ENCODE peak calls at places on chromosomes 16 and 17, in four cellular contexts. One of them, this sample, is unnamed.

GRCh38 chr17:63381101-63381729 is 64.9 kb downstream of the CYB561 start:
- DNase-seq in IMR-90: peak
- DNase-seq in A549: no peak
- DNase-seq in natural killer cell: no peak
- DNase-seq in this sample: no peak

GRCh38 chr16:11006666-11007065 is 62.3 kb downstream of the CLEC16A start:
- DNase-seq in IMR-90: no peak
- DNase-seq in A549: no peak
- DNase-seq in natural killer cell: no peak
- DNase-seq in this sample: no peak

GRCh38 chr16:78461496-78461938 is 362.1 kb downstream of the WWOX start:
- DNase-seq in IMR-90: no peak
- DNase-seq in A549: no peak
- DNase-seq in natural killer cell: no peak
- DNase-seq in this sample: no peak

GRCh38 chr16:997440-998051 is 16.0 kb downstream of the SOX8 start:
- DNase-seq in IMR-90: peak
- DNase-seq in A549: peak
- DNase-seq in natural killer cell: no peak
- DNase-seq in this sample: no peak

GRCh38 chr17:58702045-58702476 is 9.7 kb downstream of the RAD51C start:
- DNase-seq in IMR-90: no peak
- DNase-seq in A549: no peak
- DNase-seq in natural killer cell: no peak
- DNase-seq in this sample: no peak

GRCh38 chr17:54992797-54993639 is 24.5 kb downstream of the STXBP4 start:
- DNase-seq in IMR-90: peak
- DNase-seq in A549: peak
- DNase-seq in natural killer cell: no peak
- DNase-seq in this sample: no peak

GRCh38 chr17:57921342-57921741 is 33.9 kb downstream of the CUEDC1 start:
- DNase-seq in IMR-90: peak
- DNase-seq in A549: no peak
- DNase-seq in natural killer cell: no peak
- DNase-seq in this sample: no peak

GRCh38 chr17:41620583-41621434 is 3.6 kb downstream of the KRT17 start:
- DNase-seq in IMR-90: no peak
- DNase-seq in A549: no peak
- DNase-seq in natural killer cell: no peak
- DNase-seq in this sample: no peak

GRCh38 chr17:31319253-31319661 is 2.2 kb downstream of the EVI2A start:
- DNase-seq in IMR-90: no peak
- DNase-seq in A549: no peak
- DNase-seq in natural killer cell: no peak
- DNase-seq in this sample: no peak

GRCh38 chr17:8572767-8573166 is 57.8 kb downstream of the MYH10 start:
- DNase-seq in IMR-90: no peak
- DNase-seq in A549: no peak
- DNase-seq in natural killer cell: no peak
- DNase-seq in this sample: no peak

GRCh38 chr17:14299261-14300093 is 1.4 kb upstream of the HS3ST3B1 start:
- DNase-seq in IMR-90: no peak
- DNase-seq in A549: no peak
- DNase-seq in natural killer cell: peak
- DNase-seq in this sample: no peak

GRCh38 chr17:14295676-14296075 is 5.2 kb upstream of the HS3ST3B1 start:
- DNase-seq in IMR-90: no peak
- DNase-seq in A549: no peak
- DNase-seq in natural killer cell: no peak
- DNase-seq in this sample: no peak

GRCh38 chr17:14296511-14296910 is 4.4 kb upstream of the HS3ST3B1 start:
- DNase-seq in IMR-90: no peak
- DNase-seq in A549: no peak
- DNase-seq in natural killer cell: no peak
- DNase-seq in this sample: no peak

GRCh38 chr17:14298221-14298994 is 2.5 kb upstream of the HS3ST3B1 start:
- DNase-seq in IMR-90: no peak
- DNase-seq in A549: no peak
- DNase-seq in natural killer cell: no peak
- DNase-seq in this sample: no peak

DNA sequence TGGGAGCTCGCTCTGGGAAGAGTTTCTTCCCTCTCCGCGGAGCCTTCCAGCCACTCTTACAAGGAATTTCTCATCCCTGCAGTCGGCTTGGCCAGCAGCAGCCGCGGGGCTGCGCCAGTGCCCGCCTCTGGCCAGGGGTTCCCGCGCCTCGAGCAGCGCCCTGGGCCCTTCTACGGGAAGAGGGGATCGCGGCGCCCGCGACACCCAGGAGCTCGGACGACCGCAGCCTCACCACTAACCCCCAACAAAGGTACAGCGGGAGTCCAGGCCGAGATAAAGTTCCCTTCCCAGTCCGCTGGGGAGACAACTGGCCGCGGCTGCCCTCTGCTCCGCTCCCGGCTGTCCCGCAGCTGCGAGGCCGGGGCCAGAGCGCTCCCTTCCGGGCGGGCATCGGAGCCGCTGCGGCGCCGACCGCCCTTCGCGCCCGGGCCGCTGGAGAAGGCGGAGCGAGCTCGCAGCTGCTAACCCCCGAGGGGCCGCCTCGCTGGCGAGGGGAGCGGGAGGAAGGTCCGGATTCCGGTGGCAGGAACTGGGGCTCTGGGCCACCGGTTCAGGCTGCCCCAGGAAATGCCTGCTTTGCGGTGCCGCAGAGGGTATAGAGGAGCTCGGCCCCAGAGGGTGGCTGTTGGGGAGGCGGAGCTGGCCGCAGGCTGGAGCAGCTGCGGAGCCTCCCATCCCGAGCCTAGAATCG is 3.6 kb upstream of the HS3ST3B1 start:
- DNase-seq in IMR-90: no peak
- DNase-seq in A549: peak
- DNase-seq in natural killer cell: peak
- DNase-seq in this sample: no peak
- TF ChIP-seq CTCF in IMR-90: peak
- TF ChIP-seq CTCF in A549: peak
- TF ChIP-seq CTCF in natural killer cell: no peak
- TF ChIP-seq CTCF in this sample: no peak

GRCh38 chr16:57798267-57798810 is 4.0 kb downstream of the KIFC3 start:
- DNase-seq in IMR-90: no peak
- DNase-seq in A549: no peak
- DNase-seq in natural killer cell: no peak
- DNase-seq in this sample: no peak

GRCh38 chr16:57797526-57798266 is 4.6 kb downstream of the KIFC3 start:
- DNase-seq in IMR-90: no peak
- DNase-seq in A549: peak
- DNase-seq in natural killer cell: no peak
- DNase-seq in this sample: no peak

GRCh38 chr16:57794849-57795430 is 7.4 kb downstream of the KIFC3 start:
- DNase-seq in IMR-90: no peak
- DNase-seq in A549: no peak
- DNase-seq in natural killer cell: no peak
- DNase-seq in this sample: no peak

GRCh38 chr16:57797216-57797525 is 5.1 kb downstream of the KIFC3 start:
- DNase-seq in IMR-90: no peak
- DNase-seq in A549: no peak
- DNase-seq in natural killer cell: no peak
- DNase-seq in this sample: no peak

GRCh38 chr16:57795431-57795878 is 6.8 kb downstream of the KIFC3 start:
- DNase-seq in IMR-90: peak
- DNase-seq in A549: peak
- DNase-seq in natural killer cell: no peak
- DNase-seq in this sample: peak
- TF ChIP-seq CTCF in IMR-90: peak
- TF ChIP-seq CTCF in A549: peak
- TF ChIP-seq CTCF in natural killer cell: peak
- TF ChIP-seq CTCF in this sample: peak

GRCh38 chr17:781920-782731 is at the start of the genes GLOD4 and MRM3:
- DNase-seq in IMR-90: peak
- DNase-seq in A549: peak
- DNase-seq in natural killer cell: peak
- DNase-seq in this sample: peak
- TF ChIP-seq CTCF in IMR-90: no peak
- TF ChIP-seq CTCF in A549: no peak
- TF ChIP-seq CTCF in natural killer cell: no peak
- TF ChIP-seq CTCF in this sample: peak

DNA sequence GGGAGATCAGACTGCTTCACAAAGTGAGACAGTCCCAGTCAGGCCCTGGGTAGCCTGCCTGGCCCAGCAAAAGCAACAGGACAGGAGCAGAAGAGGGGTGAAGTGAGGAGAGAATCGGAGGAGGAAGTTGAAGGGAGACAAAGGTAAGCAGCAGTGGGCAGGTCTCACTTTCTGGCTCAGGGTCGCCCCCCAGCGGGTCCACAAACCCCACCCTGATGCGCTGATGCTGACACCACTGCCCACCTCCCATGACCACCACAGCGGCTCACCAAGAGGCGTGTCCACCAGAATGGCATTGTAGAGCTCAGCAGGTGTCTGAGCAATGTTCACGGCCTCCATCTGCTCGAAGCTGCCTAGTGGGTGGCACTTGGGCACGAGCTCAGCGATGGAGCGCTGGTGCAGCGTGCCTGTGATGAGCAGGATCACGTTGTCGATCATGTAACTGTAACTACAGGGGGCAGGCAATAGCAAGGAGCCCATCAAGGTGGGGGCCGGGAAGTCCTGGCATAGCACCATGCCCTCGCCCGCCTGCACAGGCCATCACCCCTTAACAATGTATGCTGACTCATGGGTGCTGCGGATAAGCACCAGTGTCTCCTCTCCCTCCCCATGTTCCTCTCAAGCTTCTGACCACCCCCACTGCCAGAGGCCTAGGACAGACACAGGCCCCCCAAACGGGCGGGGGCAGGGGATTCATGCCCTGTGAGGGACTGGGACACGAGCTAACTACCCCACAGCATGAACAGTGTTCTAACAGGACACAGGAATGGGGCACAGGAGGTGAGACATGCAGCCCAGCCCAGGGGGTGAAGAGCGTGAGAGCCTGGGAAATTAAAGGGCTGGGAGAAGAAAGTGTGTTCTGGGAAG is 13.6 kb downstream of the HSD11B2 start:
- DNase-seq in IMR-90: no peak
- DNase-seq in A549: no peak
- DNase-seq in natural killer cell: no peak
- DNase-seq in this sample: no peak
- TF ChIP-seq CTCF in IMR-90: no peak
- TF ChIP-seq CTCF in A549: no peak
- TF ChIP-seq CTCF in natural killer cell: no peak
- TF ChIP-seq CTCF in this sample: no peak

GRCh38 chr17:5584383-5584951 is at the start of gene NLRP1:
- DNase-seq in IMR-90: peak
- DNase-seq in A549: peak
- DNase-seq in natural killer cell: peak
- DNase-seq in this sample: peak

GRCh38 chr17:5584971-5585794 is 874 bp upstream of the NLRP1 start:
- DNase-seq in IMR-90: peak
- DNase-seq in A549: no peak
- DNase-seq in natural killer cell: no peak
- DNase-seq in this sample: no peak

GRCh38 chr17:5585814-5586558 is 1.7 kb upstream of the NLRP1 start:
- DNase-seq in IMR-90: peak
- DNase-seq in A549: no peak
- DNase-seq in natural killer cell: no peak
- DNase-seq in this sample: no peak

GRCh38 chr17:5588584-5588983 is 4.3 kb upstream of the NLRP1 start:
- DNase-seq in IMR-90: no peak
- DNase-seq in A549: no peak
- DNase-seq in natural killer cell: no peak
- DNase-seq in this sample: no peak

DNA sequence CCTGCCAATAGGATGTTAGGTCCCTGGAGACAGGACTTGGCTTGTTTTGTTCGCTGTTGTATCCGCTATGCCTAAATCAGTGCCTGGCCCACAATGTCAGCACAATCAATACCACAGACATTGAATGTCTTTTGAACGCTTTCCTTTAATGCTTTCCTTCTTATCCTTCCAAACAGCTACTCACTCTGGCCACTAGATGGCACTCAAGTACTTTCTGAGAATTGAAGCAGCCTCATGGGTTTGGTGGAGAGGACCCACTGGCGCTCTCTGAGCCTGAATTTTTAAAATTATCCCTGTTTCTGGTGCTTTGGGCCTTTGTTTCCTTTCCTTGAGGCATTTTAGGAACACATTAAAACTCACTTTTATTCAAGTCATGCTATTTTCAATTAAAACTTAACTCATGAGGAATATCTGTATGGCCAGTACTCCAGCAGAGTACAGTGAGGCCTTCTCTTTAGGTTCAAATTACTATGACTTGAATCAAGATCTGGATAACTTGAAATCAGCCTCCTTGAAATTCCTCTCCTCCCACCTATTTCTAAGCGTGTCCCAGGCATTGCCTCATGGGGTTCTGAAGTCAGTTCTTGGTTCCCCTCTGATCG is 3.2 kb upstream of the NLRP1 start:
- DNase-seq in IMR-90: peak
- DNase-seq in A549: peak
- DNase-seq in natural killer cell: no peak
- DNase-seq in this sample: no peak
- TF ChIP-seq CTCF in IMR-90: peak
- TF ChIP-seq CTCF in A549: peak
- TF ChIP-seq CTCF in natural killer cell: peak
- TF ChIP-seq CTCF in this sample: peak

This sample was measured in dorsolateral prefrontal cortex.